ENCODE peak calls at places on chromosome 20, in five cellular contexts. C is H1, Z is IMR-90, X is H9, S is mesenchymal stem cell. G is an unnamed sample.

GRCh38 chr20:49560646-49561045 is 7.3 kb downstream of the PTGIS start:
- DNase-seq in S (no peak), C (no peak), X (no peak), Z (no peak), G (no peak)

GRCh38 chr20:19260412-19261090 is 48.1 kb downstream of the SLC24A3 start:
- DNase-seq in S (peak; percentile 38), Z (no peak), C (no peak), X (no peak), G (no peak)

GRCh38 chr20:49549806-49550551 is 18.0 kb downstream of the PTGIS start:
- DNase-seq in Z (no peak), X (no peak), C (no peak), S (no peak), G (no peak)

GRCh38 chr20:54642733-54643667 is 167.6 kb downstream of the DOK5 start:
- DNase-seq in C (no peak), Z (no peak), S (no peak), X (no peak), G (no peak)

GRCh38 chr20:11813106-11813890 is 104.4 kb upstream of the BTBD3 start:
- DNase-seq in S (no peak), X (no peak), Z (no peak), C (no peak), G (no peak)

GRCh38 chr20:10578607-10579006 is 95.2 kb downstream of the JAG1 start:
- DNase-seq in C (no peak), Z (peak; percentile 92), X (no peak), S (peak; percentile 73), G (no peak)

GRCh38 chr20:38825901-38826625 is 20.6 kb downstream of the PPP1R16B start:
- DNase-seq in C (no peak), Z (peak; percentile 67), S (peak; percentile 29), X (no peak), G (peak; percentile 21)

GRCh38 chr20:19757487-19757972 is 528 bp upstream of the RIN2 start:
- DNase-seq in Z (peak; percentile 70), X (peak; percentile 70), C (no peak), S (peak; percentile 86), G (peak; percentile 62)

GRCh38 chr20:46644733-46645132 is 6.5 kb downstream of the SLC13A3 start:
- DNase-seq in C (no peak), S (no peak), Z (no peak), X (no peak), G (no peak)
- H3K14ac ChIP-seq in C (no peak overlapping the region), S (no peak overlapping the region), Z (no peak overlapping the region), X (no peak overlapping the region), G (no peak overlapping the region)

GRCh38 chr20:31680286-31681127 is 42.2 kb downstream of the BCL2L1 start:
- DNase-seq in S (no peak), C (no peak), Z (no peak), X (no peak), G (no peak)

GRCh38 chr20:31676534-31677030 is 38.9 kb downstream of the COX4I2 start:
- DNase-seq in X (no peak), S (no peak), C (no peak), Z (no peak), G (no peak)

GRCh38 chr20:31679357-31680285 is 41.9 kb downstream of the COX4I2 start:
- DNase-seq in S (no peak), X (no peak), C (no peak), Z (no peak), G (no peak)

GRCh38 chr20:31677553-31678260 is 40.0 kb downstream of the COX4I2 start:
- DNase-seq in C (no peak), S (no peak), Z (no peak), X (no peak), G (no peak)

DNA sequence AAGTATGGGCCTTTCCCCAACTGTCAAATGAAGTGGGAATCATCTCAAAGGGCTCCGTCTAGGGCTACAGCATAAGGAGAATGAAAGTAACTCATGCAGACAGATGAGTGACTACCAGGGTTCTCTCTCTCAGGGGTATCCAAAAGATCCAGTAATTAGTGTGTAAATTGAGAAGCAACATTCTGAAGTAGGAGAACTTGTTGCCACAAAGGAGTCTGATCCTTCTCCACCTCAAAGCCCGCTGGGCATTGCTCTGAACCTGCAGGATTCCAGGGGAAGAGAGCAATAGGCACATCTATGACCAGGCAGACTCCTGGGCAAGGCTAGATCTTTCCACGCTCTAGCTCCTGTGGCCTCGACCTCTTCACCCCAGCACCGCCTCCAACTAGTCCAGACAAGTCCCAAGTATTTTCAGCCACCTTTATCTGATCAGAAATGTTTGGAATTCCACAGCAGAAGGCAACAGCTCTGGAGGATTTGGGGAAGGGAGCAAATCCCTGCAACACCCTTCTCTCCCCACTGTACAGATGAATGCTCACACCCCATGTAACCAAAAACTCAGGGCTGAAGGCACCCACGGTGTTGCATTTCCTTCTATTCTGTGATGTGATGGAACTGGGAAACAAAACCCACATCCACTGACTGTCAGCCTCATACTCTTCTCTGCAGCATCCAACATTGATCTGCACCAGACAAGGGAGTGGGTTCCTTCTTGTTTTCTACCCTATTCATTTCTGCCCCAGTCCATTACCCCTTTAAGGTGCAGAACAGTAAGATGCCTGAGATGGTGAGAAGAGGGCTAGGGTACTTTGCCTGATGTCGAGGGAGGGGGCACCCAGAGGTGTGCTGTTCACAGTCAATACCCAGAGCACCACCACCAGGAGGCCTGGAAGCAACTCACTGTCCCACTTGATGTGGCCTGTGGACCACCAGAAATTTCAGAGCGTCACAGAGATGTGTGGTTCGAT is 41.0 kb downstream of the COX4I2 start:
- DNase-seq in C (no peak), X (no peak), Z (no peak), S (peak; percentile 45), G (no peak)
- H3K23ac ChIP-seq in C (no peak overlapping the region), X (no peak overlapping the region), Z (peak overlapping the region; percentile 51), S (peak overlapping the region; percentile 17), G (no peak overlapping the region)

GRCh38 chr20:25308083-25308491 is 60.2 kb downstream of the PYGB start:
- DNase-seq in C (no peak), X (no peak), S (no peak), Z (no peak), G (no peak)

GRCh38 chr20:25309395-25310267 is 61.7 kb downstream of the PYGB start:
- DNase-seq in X (no peak), C (no peak), S (peak; percentile 93), Z (peak; percentile 80), G (no peak)

GRCh38 chr20:25308671-25309394 is 60.9 kb downstream of the PYGB start:
- DNase-seq in Z (peak; percentile 82), X (no peak), S (peak; percentile 91), C (no peak), G (no peak)

GRCh38 chr20:25310921-25311728 is 63.2 kb downstream of the PYGB start:
- DNase-seq in C (no peak), S (peak; percentile 93), Z (peak; percentile 95), X (no peak), G (no peak)

GRCh38 chr20:25310268-25310920 is 62.5 kb downstream of the PYGB start:
- DNase-seq in S (peak; percentile 97), X (no peak), Z (peak; percentile 96), C (no peak), G (no peak)
- H3K14ac ChIP-seq in S (no peak overlapping the region), X (no peak overlapping the region), Z (peak overlapping the region; percentile 99), C (no peak overlapping the region), G (no peak overlapping the region)

DNA sequence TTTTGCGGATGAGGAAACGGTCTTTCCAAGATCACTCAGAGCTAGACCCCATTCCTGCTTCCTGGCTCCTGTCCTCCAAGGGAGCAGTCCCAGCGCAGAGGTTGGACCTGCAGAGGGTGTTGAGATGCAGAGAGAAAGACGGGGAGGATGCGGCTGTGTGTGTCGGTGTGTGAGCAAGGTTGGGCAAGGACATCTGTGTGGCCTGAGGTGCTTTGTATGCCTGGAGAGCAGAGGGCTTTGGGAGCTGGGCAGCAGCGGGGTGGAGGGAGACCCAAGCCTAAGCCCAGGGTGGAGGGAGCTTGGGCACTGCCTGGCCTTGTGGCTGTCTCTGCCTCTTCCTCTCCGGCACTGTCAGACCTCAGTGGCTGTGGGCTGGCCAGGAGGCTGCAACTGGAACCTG is 147.4 kb upstream of the RNF24 start:
- DNase-seq in Z (no peak), S (no peak), C (no peak), X (no peak), G (no peak)
- H3K23ac ChIP-seq in Z (no peak overlapping the region), S (peak overlapping the region; percentile 91), C (no peak overlapping the region), X (no peak overlapping the region), G (peak overlapping the region; percentile 77)

GRCh38 chr20:35741892-35742740 is at the start of gene RBM39:
- DNase-seq in Z (peak; percentile 100), C (peak; percentile 100), X (peak; percentile 100), S (peak; percentile 100), G (peak; percentile 100)
- H3K14ac ChIP-seq in Z (peak within 1 kb of the TSS; percentile 99), C (no peak within 1 kb of the TSS), X (peak within 1 kb of the TSS; percentile 100), S (peak within 1 kb of the TSS; percentile 99), G (peak within 1 kb of the TSS; percentile 89)

DNA sequence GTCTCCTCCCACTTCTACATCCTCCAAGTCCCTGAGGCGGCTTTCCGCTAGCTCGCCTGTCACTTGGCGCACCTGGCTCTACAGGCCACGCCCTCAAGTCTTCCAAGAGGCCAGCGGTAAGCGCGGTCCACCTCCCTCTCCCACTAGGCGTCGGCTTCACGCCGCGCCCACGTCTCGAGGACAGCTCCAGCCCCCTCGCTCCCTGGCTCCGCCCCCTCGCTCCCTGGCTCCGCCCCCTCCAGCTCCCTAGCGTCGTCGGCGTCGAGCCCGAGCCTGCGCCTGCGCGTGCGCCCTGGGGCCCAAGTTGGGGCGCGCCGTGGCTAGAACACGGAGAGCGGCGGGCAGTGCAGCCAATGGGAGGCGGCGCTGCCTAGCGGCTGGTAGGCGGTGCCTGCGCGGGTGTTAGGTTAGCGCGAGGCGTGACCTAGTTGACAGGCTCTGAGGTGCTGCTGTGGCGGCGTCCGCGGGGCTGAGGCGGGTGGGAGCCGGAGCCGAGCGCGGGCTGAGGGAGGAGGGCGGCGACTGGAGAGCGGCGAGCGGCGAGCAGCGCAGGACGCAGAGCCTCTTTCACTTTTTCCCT is at the start of gene MACROD2:
- DNase-seq in Z (peak; percentile 16), X (peak; percentile 99), C (peak; percentile 94), S (peak; percentile 76), G (peak; percentile 96)
- H3K23ac ChIP-seq in Z (no peak within 1 kb of the TSS), X (no peak within 1 kb of the TSS), C (no peak within 1 kb of the TSS), S (peak within 1 kb of the TSS; percentile 9), G (peak within 1 kb of the TSS; percentile 85)

GRCh38 chr20:47391276-47392010 is 34.9 kb upstream of the ZMYND8 start:
- DNase-seq in X (no peak), S (no peak), C (no peak), Z (no peak), G (no peak)

GRCh38 chr20:47392721-47393073 is 36.2 kb upstream of the ZMYND8 start:
- DNase-seq in S (peak; percentile 18), X (no peak), Z (peak; percentile 47), C (no peak), G (no peak)

GRCh38 chr20:47392015-47392720 is 35.7 kb upstream of the ZMYND8 start:
- DNase-seq in S (peak; percentile 95), C (no peak), Z (peak; percentile 97), X (no peak), G (no peak)

GRCh38 chr20:47389867-47390347 is 33.4 kb upstream of the ZMYND8 start:
- DNase-seq in C (no peak), S (peak; percentile 81), Z (peak; percentile 53), X (no peak), G (no peak)
- H3K14ac ChIP-seq in C (no peak overlapping the region), S (no peak overlapping the region), Z (peak overlapping the region; percentile 70), X (no peak overlapping the region), G (no peak overlapping the region)